ENCODE peak calls at places on chromosomes 16 and 17, in seven cellular contexts. O is OCI-LY7; W is naive B cell; E is stomach; C is tibial nerve; M is pancreas; G is stimulated activated CD4-positive, alpha-beta T cell treated with anti-CD3 and anti-CD28 coated beads, TNF-alpha, amount 100 ng/mL, for 48 hours. Y is an unnamed sample.

GRCh38 chr16:27993587-27993986 is 69.9 kb downstream of the GSG1L start:
- DNase-seq in O (no peak), W (no peak), E (no peak), C (no peak), M (no peak), G (no peak), Y (no peak)

GRCh38 chr17:34703533-34703932 is 124.2 kb downstream of the TMEM132E start:
- DNase-seq in O (peak; percentile 46), W (no peak), E (no peak), C (no peak), M (peak; percentile 62), G (no peak), Y (peak; percentile 24)

GRCh38 chr16:11160676-11161115 is 95.3 kb downstream of the SOCS1 start:
- DNase-seq in O (no peak), W (no peak), E (no peak), C (no peak), M (no peak), G (no peak), Y (no peak)

GRCh38 chr17:6303664-6304063 is 131.3 kb downstream of the AIPL1 start:
- DNase-seq in O (peak; percentile 29), W (no peak), E (no peak), C (no peak), M (no peak), G (no peak), Y (peak; percentile 53)

GRCh38 chr17:41848788-41849187 is 11.2 kb downstream of the KLHL10 start:
- DNase-seq in O (no peak), W (no peak), E (no peak), C (no peak), M (no peak), G (no peak), Y (no peak)

GRCh38 chr16:28000314-28000713 is 63.2 kb downstream of the GSG1L start:
- DNase-seq in O (no peak), W (no peak), E (no peak), C (no peak), M (no peak), G (no peak), Y (no peak)

GRCh38 chr17:978110-979093 is 1.2 kb downstream of the NXN start:
- DNase-seq in O (no peak), W (peak; percentile 7), E (peak; percentile 32), C (no peak), M (peak; percentile 82), G (no peak), Y (peak; percentile 48)

GRCh38 chr16:84183911-84184310 is 2.9 kb downstream of the TAF1C start:
- DNase-seq in O (no peak), W (no peak), E (no peak), C (no peak), M (no peak), G (no peak), Y (peak; percentile 51)

GRCh38 chr17:72683506-72684404 is 408.7 kb downstream of the SLC39A11 start:
- DNase-seq in O (no peak), W (no peak), E (peak; percentile 38), C (no peak), M (no peak), G (no peak), Y (no peak)

GRCh38 chr17:48571826-48572417 is 6.2 kb downstream of the HOXB4 start:
- DNase-seq in O (no peak), W (no peak), E (no peak), C (no peak), M (no peak), G (no peak), Y (peak; percentile 50)

GRCh38 chr17:47813077-47813476 is 8.5 kb downstream of the OSBPL7 start:
- DNase-seq in O (no peak), W (no peak), E (no peak), C (no peak), M (peak; percentile 43), G (no peak), Y (no peak)

GRCh38 chr16:74713876-74714275 is 13.2 kb upstream of the MLKL start:
- DNase-seq in O (no peak), W (no peak), E (no peak), C (no peak), M (no peak), G (no peak), Y (no peak)

GRCh38 chr16:57898961-57899360 is 72.0 kb downstream of the CNGB1 start:
- DNase-seq in O (no peak), W (no peak), E (no peak), C (no peak), M (no peak), G (no peak), Y (no peak)

GRCh38 chr17:20975566-20975965 is 67.2 kb downstream of the USP22 start:
- DNase-seq in O (no peak), W (no peak), E (no peak), C (no peak), M (no peak), G (no peak), Y (no peak)

GRCh38 chr16:83002351-83003334 is 375.9 kb downstream of the CDH13 start:
- DNase-seq in O (no peak), W (no peak), E (no peak), C (no peak), M (no peak), G (no peak), Y (peak; percentile 88)

GRCh38 chr16:65121870-65122723 is at the start of gene CDH11:
- DNase-seq in O (no peak), W (no peak), E (peak; percentile 25), C (peak; percentile 41), M (peak; percentile 58), G (no peak), Y (peak; percentile 67)

GRCh38 chr17:2122641-2123302 is 67.9 kb downstream of the HIC1 start:
- DNase-seq in O (no peak), W (no peak), E (peak; percentile 34), C (no peak), M (peak; percentile 63), G (no peak), Y (peak; percentile 73)